ENCODE peak calls at places on chromosomes 11 and 22, in eight cellular contexts. H is NCI-H69, W is HFFc6, E is colonic mucosa, J is NAMALWA, R is HTR-8/SVneo, B is hepatic stellate cell, F is posterior cingulate gyrus. I is an unnamed sample.

GRCh38 chr11:47768090-47768620 is 1.0 kb upstream of the FNBP4 start:
- DNase-seq in H (peak; percentile 93), W (peak; percentile 66), E (peak; percentile 77), J (no peak), R (peak; percentile 81), B (peak; percentile 48), F (peak; percentile 91), I (no peak)

GRCh38 chr11:86790867-86791849 is 9.2 kb upstream of the PRSS23 start:
- DNase-seq in H (no peak), W (no peak), E (no peak), J (no peak), R (no peak), B (no peak), F (no peak), I (no peak)

GRCh38 chr22:38327805-38328204 is 10.6 kb upstream of the CSNK1E start:
- DNase-seq in H (no peak), W (peak; percentile 45), E (no peak), J (no peak), R (peak; percentile 57), B (no peak), F (peak; percentile 91), I (no peak)

GRCh38 chr22:45553333-45554039 is 50.8 kb downstream of the FBLN1 start:
- DNase-seq in H (peak; percentile 88), W (peak; percentile 92), E (peak; percentile 76), J (peak; percentile 64), R (peak; percentile 85), B (peak; percentile 94), F (peak; percentile 97), I (peak; percentile 83)

GRCh38 chr11:79439893-79440450 is 858 bp downstream of the TENM4 start:
- DNase-seq in H (peak; percentile 85), W (no peak), E (peak; percentile 19), J (no peak), R (no peak), B (no peak), F (peak; percentile 91), I (peak; percentile 45)

GRCh38 chr11:13168281-13168680 is 109.3 kb upstream of the BMAL1 start:
- DNase-seq in H (peak; percentile 77), W (no peak), E (no peak), J (no peak), R (no peak), B (no peak), F (peak; percentile 48), I (no peak)

GRCh38 chr22:49530671-49531532 is 296.8 kb downstream of the BRD1 start:
- DNase-seq in H (no peak), W (no peak), E (no peak), J (no peak), R (no peak), B (no peak), F (peak; percentile 84), I (no peak)

GRCh38 chr11:111797145-111797581 is 31.0 kb upstream of the PPP2R1B start:
- DNase-seq in H (peak; percentile 89), W (peak; percentile 25), E (peak; percentile 74), J (peak; percentile 96), R (no peak), B (no peak), F (no peak), I (peak; percentile 22)

GRCh38 chr22:49087163-49087562 is 740.5 kb downstream of the BRD1 start:
- DNase-seq in H (peak; percentile 36), W (no peak), E (no peak), J (no peak), R (no peak), B (no peak), F (no peak), I (no peak)

GRCh38 chr22:50190182-50190951 is 4.7 kb downstream of the TRABD start:
- DNase-seq in H (peak; percentile 71), W (peak; percentile 44), E (peak; percentile 90), J (peak; percentile 95), R (no peak), B (peak; percentile 73), F (no peak), I (peak; percentile 87)

GRCh38 chr22:24025475-24025874 is 14.4 kb downstream of the CABIN1 start:
- DNase-seq in H (no peak), W (no peak), E (no peak), J (no peak), R (no peak), B (no peak), F (no peak), I (no peak)

GRCh38 chr11:3905080-3905953 is 49.9 kb downstream of the STIM1 start:
- DNase-seq in H (no peak), W (peak; percentile 51), E (peak; percentile 64), J (no peak), R (peak; percentile 41), B (peak; percentile 84), F (no peak), I (peak; percentile 68)

GRCh38 chr11:66987158-66987620 is 12.1 kb downstream of the C11orf86 start:
- DNase-seq in H (peak; percentile 60), W (no peak), E (no peak), J (no peak), R (no peak), B (no peak), F (no peak), I (no peak)

GRCh38 chr22:17985606-17986005 is 38.8 kb downstream of the MICAL3 start:
- DNase-seq in H (no peak), W (no peak), E (no peak), J (no peak), R (no peak), B (no peak), F (no peak), I (no peak)

GRCh38 chr22:17172172-17172833 is 13.2 kb upstream of the HDHD5 start:
- DNase-seq in H (no peak), W (no peak), E (no peak), J (no peak), R (no peak), B (no peak), F (peak; percentile 83), I (no peak)

GRCh38 chr11:3920148-3920852 is 64.8 kb downstream of the STIM1 start:
- DNase-seq in H (peak; percentile 29), W (peak; percentile 49), E (peak; percentile 54), J (no peak), R (no peak), B (no peak), F (no peak), I (peak; percentile 43)

GRCh38 chr22:42111798-42112197 is 18.8 kb downstream of the CYP2D6 start:
- DNase-seq in H (peak; percentile 31), W (no peak), E (no peak), J (no peak), R (no peak), B (no peak), F (no peak), I (no peak)

GRCh38 chr22:24938741-24939341 is 7.7 kb downstream of the LHFPL7 start:
- DNase-seq in H (peak; percentile 79), W (peak; percentile 20), E (peak; percentile 48), J (peak; percentile 72), R (no peak), B (peak; percentile 43), F (no peak), I (peak; percentile 75)

GRCh38 chr11:74253361-74253760 is 58.1 kb downstream of the P4HA3 start:
- DNase-seq in H (no peak), W (no peak), E (no peak), J (no peak), R (no peak), B (no peak), F (no peak), I (no peak)

GRCh38 chr22:28187612-28188011 is 268.6 kb upstream of the PITPNB start:
- DNase-seq in H (peak; percentile 86), W (no peak), E (no peak), J (no peak), R (no peak), B (no peak), F (no peak), I (no peak)

GRCh38 chr22:46043816-46044717 is 67.1 kb upstream of the WNT7B start:
- DNase-seq in H (peak; percentile 91), W (no peak), E (peak; percentile 69), J (no peak), R (no peak), B (no peak), F (peak; percentile 85), I (no peak)

GRCh38 chr11:47510231-47510630 is 42.7 kb downstream of the CELF1 start:
- DNase-seq in H (no peak), W (peak; percentile 24), E (no peak), J (no peak), R (no peak), B (no peak), F (no peak), I (no peak)

GRCh38 chr11:124482362-124483147 is 37.1 kb upstream of the OR8B8 start:
- DNase-seq in H (no peak), W (peak; percentile 5), E (no peak), J (no peak), R (no peak), B (no peak), F (no peak), I (no peak)

GRCh38 chr11:10913996-10914514 is 56.2 kb upstream of the ZBED5 start:
- DNase-seq in H (no peak), W (no peak), E (no peak), J (no peak), R (no peak), B (no peak), F (no peak), I (no peak)

GRCh38 chr22:23401111-23401909 is 178.8 kb downstream of the IGLL1 start:
- DNase-seq in H (no peak), W (peak; percentile 94), E (no peak), J (no peak), R (peak; percentile 28), B (peak; percentile 71), F (peak; percentile 79), I (no peak)

GRCh38 chr11:125372911-125373310 is 123.2 kb downstream of the FEZ1 start:
- DNase-seq in H (no peak), W (no peak), E (no peak), J (no peak), R (no peak), B (no peak), F (peak; percentile 14), I (no peak)

GRCh38 chr22:46044718-46045458 is 67.9 kb upstream of the WNT7B start:
- DNase-seq in H (peak; percentile 64), W (no peak), E (no peak), J (no peak), R (no peak), B (no peak), F (peak; percentile 91), I (no peak)

GRCh38 chr11:24716403-24716802 is 219.6 kb downstream of the LUZP2 start:
- DNase-seq in H (no peak), W (no peak), E (no peak), J (no peak), R (no peak), B (no peak), F (no peak), I (no peak)

GRCh38 chr11:1360835-1361357 is 28.8 kb upstream of the BRSK2 start:
- DNase-seq in H (no peak), W (no peak), E (no peak), J (no peak), R (no peak), B (no peak), F (peak; percentile 25), I (no peak)

GRCh38 chr22:30197389-30197788 is 49.2 kb downstream of the LIF start:
- DNase-seq in H (no peak), W (no peak), E (no peak), J (no peak), R (no peak), B (no peak), F (no peak), I (peak; percentile 7)

GRCh38 chr11:85539740-85540139 is 87.4 kb downstream of the DLG2 start:
- DNase-seq in H (no peak), W (no peak), E (no peak), J (no peak), R (no peak), B (no peak), F (no peak), I (no peak)

GRCh38 chr11:592918-593317 is 16.6 kb downstream of the PHRF1 start:
- DNase-seq in H (no peak), W (no peak), E (no peak), J (no peak), R (no peak), B (no peak), F (no peak), I (no peak)

GRCh38 chr11:27395556-27396258 is 32.7 kb upstream of the CCDC34 start:
- DNase-seq in H (peak; percentile 95), W (peak; percentile 30), E (peak; percentile 71), J (no peak), R (no peak), B (no peak), F (no peak), I (no peak)

GRCh38 chr11:126072821-126073594 is 10.3 kb upstream of the CDON start:
- DNase-seq in H (no peak), W (no peak), E (no peak), J (no peak), R (no peak), B (no peak), F (no peak), I (no peak)